ENCODE peak calls at places on chromosomes 7 and 10, in eight cellular contexts. U is endothelial cell of umbilical vein, F is IMR-90, D is adrenal gland, W is uterus, T is ovary, V is A549, C is NB4. K is an unnamed sample.

GRCh38 chr7:98085674-98086073 is 21.0 kb upstream of the LMTK2 start:
- DNase-seq in U (no peak), F (no peak), D (no peak), W (no peak), T (no peak), V (no peak), C (no peak), K (no peak)

GRCh38 chr10:34380816-34381215 is 434.3 kb downstream of the PARD3 start:
- DNase-seq in U (peak; percentile 54), F (no peak), D (no peak), W (no peak), T (no peak), V (no peak), C (no peak), K (no peak)

GRCh38 chr7:11130012-11130411 is 156.3 kb downstream of the PHF14 start:
- DNase-seq in U (peak; percentile 48), F (peak; percentile 95), D (no peak), W (no peak), T (no peak), V (no peak), C (no peak), K (no peak)

GRCh38 chr7:138886501-138886917 is 88.5 kb upstream of the ATP6V0A4 start:
- DNase-seq in U (peak; percentile 84), F (peak; percentile 73), D (peak; percentile 38), W (no peak), T (no peak), V (peak; percentile 67), C (peak; percentile 87), K (peak; percentile 4)

GRCh38 chr7:99369767-99370353 is 4.7 kb upstream of the ARPC1B start:
- DNase-seq in U (no peak), F (peak; percentile 45), D (no peak), W (no peak), T (no peak), V (no peak), C (no peak), K (no peak)

GRCh38 chr7:114264029-114264428 is 150.6 kb upstream of the FOXP2 start:
- DNase-seq in U (no peak), F (peak; percentile 15), D (no peak), W (no peak), T (no peak), V (no peak), C (no peak), K (no peak)

GRCh38 chr10:6579193-6579903 is 728 bp downstream of the PRKCQ start:
- DNase-seq in U (no peak), F (no peak), D (no peak), W (no peak), T (no peak), V (peak; percentile 6), C (no peak), K (peak; percentile 74)

GRCh38 chr10:72503241-72503640 is 122.6 kb downstream of the MICU1 start:
- DNase-seq in U (no peak), F (peak; percentile 69), D (peak; percentile 68), W (no peak), T (no peak), V (no peak), C (peak; percentile 91), K (no peak)

GRCh38 chr10:98074315-98074911 is 44.0 kb upstream of the CRTAC1 start:
- DNase-seq in U (peak; percentile 13), F (peak; percentile 21), D (no peak), W (no peak), T (no peak), V (no peak), C (peak; percentile 45), K (no peak)

GRCh38 chr7:134602921-134603394 is 43.7 kb upstream of the BPGM start:
- DNase-seq in U (no peak), F (peak; percentile 28), D (no peak), W (no peak), T (no peak), V (peak; percentile 23), C (peak; percentile 93), K (peak; percentile 11)

GRCh38 chr10:69359089-69360025 is 57.4 kb downstream of the TACR2 start:
- DNase-seq in U (no peak), F (no peak), D (no peak), W (no peak), T (no peak), V (no peak), C (peak; percentile 76), K (no peak)

GRCh38 chr7:43562383-43562782 is 20.5 kb upstream of the STK17A start:
- DNase-seq in U (no peak), F (no peak), D (no peak), W (no peak), T (no peak), V (no peak), C (no peak), K (no peak)

GRCh38 chr10:49645417-49646255 is 31.8 kb downstream of the CHAT start:
- DNase-seq in U (no peak), F (no peak), D (no peak), W (no peak), T (no peak), V (no peak), C (peak; percentile 97), K (no peak)

GRCh38 chr7:28666144-28666543 is 253.8 kb downstream of the CREB5 start:
- DNase-seq in U (no peak), F (peak; percentile 69), D (no peak), W (no peak), T (no peak), V (no peak), C (no peak), K (no peak)

GRCh38 chr7:96670338-96671289 is 39.0 kb downstream of the SEM1 start:
- DNase-seq in U (peak; percentile 15), F (no peak), D (no peak), W (no peak), T (no peak), V (no peak), C (no peak), K (no peak)

GRCh38 chr10:28627102-28627501 is 50.2 kb upstream of the BAMBI start:
- DNase-seq in U (peak; percentile 43), F (no peak), D (no peak), W (no peak), T (no peak), V (no peak), C (no peak), K (no peak)

GRCh38 chr10:28794986-28795385 is 117.7 kb downstream of the BAMBI start:
- DNase-seq in U (no peak), F (no peak), D (no peak), W (no peak), T (no peak), V (no peak), C (no peak), K (no peak)

GRCh38 chr7:53303781-53304180 is 268.3 kb downstream of the POM121L12 start:
- DNase-seq in U (no peak), F (no peak), D (no peak), W (no peak), T (no peak), V (no peak), C (no peak), K (no peak)

GRCh38 chr7:49389866-49390265 is 383.6 kb upstream of the VWC2 start:
- DNase-seq in U (no peak), F (no peak), D (no peak), W (no peak), T (no peak), V (no peak), C (no peak), K (no peak)

GRCh38 chr10:132420469-132421376 is 23.7 kb downstream of the PWWP2B start:
- DNase-seq in U (no peak), F (no peak), D (peak; percentile 63), W (no peak), T (peak; percentile 51), V (peak; percentile 52), C (peak; percentile 86), K (peak; percentile 87)

GRCh38 chr10:132419631-132420468 is 22.9 kb downstream of the PWWP2B start:
- DNase-seq in U (no peak), F (no peak), D (no peak), W (no peak), T (no peak), V (no peak), C (no peak), K (peak; percentile 60)

GRCh38 chr10:132417249-132417878 is 20.4 kb downstream of the PWWP2B start:
- DNase-seq in U (no peak), F (no peak), D (no peak), W (no peak), T (no peak), V (no peak), C (no peak), K (peak; percentile 54)

GRCh38 chr10:132417957-132418441 is 21.0 kb downstream of the PWWP2B start:
- DNase-seq in U (peak; percentile 32), F (no peak), D (no peak), W (no peak), T (no peak), V (no peak), C (no peak), K (peak; percentile 68)

GRCh38 chr10:132418520-132419416 is 21.8 kb downstream of the PWWP2B start:
- DNase-seq in U (no peak), F (no peak), D (peak; percentile 90), W (no peak), T (no peak), V (peak; percentile 71), C (peak; percentile 61), K (peak; percentile 89)
- TF ChIP-seq POLR2A in U (no peak), F (no peak), D (peak; percentile 85), W (no peak), T (no peak), V (no peak), C (no peak), K (no peak)

GRCh38 chr7:55964802-55965470 is 551 bp downstream of the NIPSNAP2 start:
- DNase-seq in U (peak; percentile 56), F (peak; percentile 19), D (peak; percentile 89), W (peak; percentile 43), T (peak; percentile 72), V (peak; percentile 69), C (peak; percentile 86), K (peak; percentile 84)
- TF ChIP-seq POLR2A in U (no peak), F (peak; percentile 9), D (peak; percentile 82), W (no peak), T (no peak), V (no peak), C (no peak), K (no peak)

DNA sequence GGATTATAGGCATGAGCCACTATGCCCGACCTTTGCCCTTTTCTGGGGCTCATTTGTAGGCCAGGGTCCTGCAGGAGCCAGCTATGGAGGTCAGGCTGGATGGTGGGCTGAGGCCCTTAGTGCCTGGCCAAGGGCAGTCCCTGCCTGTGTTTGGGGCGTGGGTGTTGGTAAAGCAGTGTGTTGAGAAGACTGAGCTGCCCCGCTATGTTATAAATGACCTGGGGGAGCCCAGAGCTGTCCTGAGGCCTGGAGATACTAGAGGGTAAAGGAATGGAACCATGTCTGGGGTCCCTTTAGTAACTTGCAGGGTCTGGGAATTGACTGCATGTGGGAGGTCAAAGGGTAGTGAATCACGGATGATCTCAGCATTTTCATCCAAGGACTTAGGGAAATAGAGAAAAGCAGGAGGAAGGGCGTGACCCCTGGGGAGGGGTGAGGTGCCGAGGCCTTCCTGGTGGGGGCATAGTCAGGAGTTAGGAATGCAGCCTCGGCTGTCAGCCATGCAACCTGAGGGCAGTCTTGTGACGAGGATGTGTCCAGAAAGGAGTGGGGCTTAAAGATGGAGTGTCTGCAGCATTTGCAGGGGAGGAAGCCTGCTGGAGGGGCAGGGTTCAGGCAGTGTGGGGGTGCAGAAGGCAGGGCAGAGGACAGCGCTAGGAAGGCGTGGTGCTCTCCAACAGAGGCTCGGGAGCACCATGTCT is 31.5 kb downstream of the TMEM248 start:
- DNase-seq in U (peak; percentile 68), F (peak; percentile 77), D (peak; percentile 58), W (no peak), T (no peak), V (peak; percentile 85), C (no peak), K (no peak)
- TF ChIP-seq POLR2A in U (no peak), F (no peak), D (no peak), W (no peak), T (no peak), V (no peak), C (no peak), K (no peak)

GRCh38 chr10:102735065-102735562 is 8.6 kb upstream of the WBP1L start:
- DNase-seq in U (no peak), F (no peak), D (no peak), W (peak; percentile 73), T (no peak), V (peak; percentile 42), C (no peak), K (no peak)
- TF ChIP-seq POLR2A in U (no peak), F (no peak), D (no peak), W (no peak), T (no peak), V (no peak), C (no peak), K (no peak)